ENCODE peak calls at places on chromosomes 7 and 10, in six cellular contexts. G is mesothelial cell of epicardium, C is HT-29, B is HEK293T, Y is lower leg skin, L is EH. P is an unnamed sample.

GRCh38 chr7:153564391-153564790 is 487.8 kb upstream of the DPP6 start:
- DNase-seq in G (no peak), C (no peak), B (no peak), Y (no peak), L (no peak), P (no peak)

GRCh38 chr10:12902135-12902572 is 99.4 kb downstream of the CCDC3 start:
- DNase-seq in G (peak), C (peak), B (peak), Y (no peak), L (peak), P (no peak)

GRCh38 chr7:1748774-1749173 is 78.7 kb downstream of the ELFN1 start:
- DNase-seq in G (no peak), C (no peak), B (no peak), Y (no peak), L (no peak), P (no peak)

GRCh38 chr10:62050941-62051433 is 149.5 kb downstream of the ARID5B start:
- DNase-seq in G (no peak), C (no peak), B (no peak), Y (peak), L (peak), P (peak)

GRCh38 chr10:14838582-14839304 is 637 bp downstream of the HSPA14 start:
- DNase-seq in G (peak), C (peak), B (peak), Y (peak), L (peak), P (peak)

GRCh38 chr7:31408120-31408729 is 67.7 kb upstream of the NEUROD6 start:
- DNase-seq in G (no peak), C (peak), B (no peak), Y (no peak), L (peak), P (no peak)

GRCh38 chr10:35059486-35059885 is 30.7 kb downstream of the CUL2 start:
- DNase-seq in G (no peak), C (no peak), B (no peak), Y (no peak), L (peak), P (no peak)

GRCh38 chr7:114663502-114663901 is 248.9 kb downstream of the FOXP2 start:
- DNase-seq in G (no peak), C (peak), B (peak), Y (no peak), L (peak), P (peak)

GRCh38 chr10:9824546-9825164 is 1193.0 kb upstream of the CELF2 start:
- DNase-seq in G (no peak), C (no peak), B (no peak), Y (no peak), L (no peak), P (no peak)

GRCh38 chr10:128419466-128420019 is 293.3 kb upstream of the MKI67 start:
- DNase-seq in G (no peak), C (no peak), B (no peak), Y (no peak), L (no peak), P (no peak)

GRCh38 chr7:897771-898376 is 21.5 kb downstream of the GET4 start:
- DNase-seq in G (no peak), C (peak), B (no peak), Y (no peak), L (peak), P (no peak)

GRCh38 chr10:60789340-60789739 is 11.1 kb downstream of the CDK1 start:
- DNase-seq in G (no peak), C (no peak), B (no peak), Y (no peak), L (no peak), P (no peak)

GRCh38 chr10:95741807-95742528 is 14.0 kb upstream of the ENTPD1 start:
- DNase-seq in G (no peak), C (no peak), B (no peak), Y (no peak), L (no peak), P (peak)

GRCh38 chr10:59240581-59241183 is 64.2 kb downstream of the PHYHIPL start:
- DNase-seq in G (no peak), C (peak), B (peak), Y (no peak), L (peak), P (peak)

GRCh38 chr10:32971536-32972091 is 13.6 kb upstream of the ITGB1 start:
- DNase-seq in G (no peak), C (peak), B (no peak), Y (no peak), L (no peak), P (no peak)

GRCh38 chr7:101875215-101875846 is 57.9 kb downstream of the CUX1 start:
- DNase-seq in G (no peak), C (no peak), B (no peak), Y (no peak), L (no peak), P (no peak)

GRCh38 chr7:141198191-141198958 is 124.5 kb downstream of the TMEM178B start:
- DNase-seq in G (no peak), C (no peak), B (no peak), Y (no peak), L (no peak), P (no peak)

GRCh38 chr7:142866361-142867096 is 11.7 kb downstream of the EPHB6 start:
- DNase-seq in G (no peak), C (peak), B (peak), Y (no peak), L (peak), P (no peak)

GRCh38 chr7:151178236-151178635 is 8.8 kb downstream of the ASB10 start:
- DNase-seq in G (no peak), C (no peak), B (no peak), Y (no peak), L (no peak), P (no peak)

GRCh38 chr7:50317697-50318640 is 13.5 kb downstream of the IKZF1 start:
- DNase-seq in G (no peak), C (no peak), B (no peak), Y (no peak), L (no peak), P (no peak)

GRCh38 chr10:123965973-123966895 is 74.6 kb upstream of the CPXM2 start:
- DNase-seq in G (no peak), C (no peak), B (no peak), Y (no peak), L (peak), P (no peak)

GRCh38 chr7:100545636-100546128 is 6.7 kb downstream of the AGFG2 start:
- DNase-seq in G (no peak), C (peak), B (no peak), Y (no peak), L (peak), P (no peak)

GRCh38 chr7:44634839-44635591 is 28.6 kb downstream of the OGDH start:
- DNase-seq in G (no peak), C (peak), B (no peak), Y (no peak), L (no peak), P (no peak)

GRCh38 chr10:110056822-110057221 is 49.0 kb downstream of the ADD3 start:
- DNase-seq in G (no peak), C (no peak), B (no peak), Y (no peak), L (peak), P (no peak)

GRCh38 chr7:3573151-3573550 is 272.1 kb downstream of the SDK1 start:
- DNase-seq in G (no peak), C (no peak), B (no peak), Y (no peak), L (no peak), P (no peak)